ENCODE peak calls at places on chromosomes 1 and 21, in five cellular contexts. H is NCI-H2081, R is NCI-H1105, U is SIG-M5, P is Kasumi-1. T is an unnamed sample.

GRCh38 chr21:42784896-42785451 is 94.4 kb downstream of the WDR4 start:
- DNase-seq in H (no peak), U (no peak), R (no peak), P (no peak), T (no peak)

GRCh38 chr1:196609114-196609737 is 986 bp upstream of the KCNT2 start:
- DNase-seq in P (no peak), R (no peak), U (no peak), H (no peak), T (no peak)

GRCh38 chr1:159924791-159925712 is at the start of gene TAGLN2:
- DNase-seq in U (peak; percentile 57), R (peak; percentile 73), H (peak; percentile 39), P (peak; percentile 88), T (peak; percentile 89)

GRCh38 chr21:45031231-45032191 is 42.9 kb upstream of the ADARB1 start:
- DNase-seq in P (peak; percentile 1), U (no peak), R (no peak), H (no peak), T (no peak)

GRCh38 chr1:91604632-91605031 is 104.0 kb downstream of the CDC7 start:
- DNase-seq in H (no peak), P (no peak), R (no peak), U (no peak), T (no peak)

GRCh38 chr1:71861022-71861421 is 421.3 kb downstream of the NEGR1 start:
- DNase-seq in U (no peak), P (no peak), H (no peak), R (no peak), T (no peak)

GRCh38 chr1:74937176-74937575 is 197.0 kb upstream of the LHX8 start:
- DNase-seq in U (no peak), R (peak; percentile 79), H (peak; percentile 82), P (no peak), T (no peak)

GRCh38 chr1:4636644-4637380 is 17.6 kb upstream of the AJAP1 start:
- DNase-seq in P (no peak), R (no peak), U (no peak), H (no peak), T (no peak)

GRCh38 chr1:8629241-8630091 is 188.0 kb downstream of the RERE start:
- DNase-seq in U (no peak), H (peak; percentile 66), P (peak; percentile 83), R (no peak), T (peak; percentile 38)

GRCh38 chr1:53734650-53735211 is 4.2 kb downstream of the GLIS1 start:
- DNase-seq in U (no peak), R (no peak), P (no peak), H (no peak), T (no peak)

GRCh38 chr1:160519542-160520435 is 3.3 kb downstream of the SLAMF6 start:
- DNase-seq in H (no peak), P (no peak), R (no peak), U (no peak), T (no peak)

GRCh38 chr1:161119017-161119378 is 1.1 kb downstream of the NIT1 start:
- DNase-seq in U (no peak), P (no peak), R (no peak), H (no peak), T (no peak)

GRCh38 chr1:11569551-11569950 is 84.7 kb downstream of the FBXO2 start:
- DNase-seq in U (no peak), P (no peak), R (no peak), H (no peak), T (no peak)

GRCh38 chr21:41368361-41369104 is 6.7 kb downstream of the MX2 start:
- DNase-seq in H (no peak), P (no peak), R (no peak), U (no peak), T (no peak)

GRCh38 chr1:109295712-109296415 is 10.9 kb downstream of the MYBPHL start:
- DNase-seq in P (no peak), R (no peak), U (no peak), H (no peak), T (no peak)

GRCh38 chr1:207918016-207918415 is 7.1 kb upstream of the CD34 start:
- DNase-seq in H (no peak), R (no peak), U (no peak), P (no peak), T (no peak)

GRCh38 chr1:66637146-66637545 is 103.2 kb downstream of the SGIP1 start:
- DNase-seq in H (no peak), R (no peak), U (no peak), P (no peak), T (no peak)

GRCh38 chr1:156497743-156498446 is 2.7 kb downstream of the MEF2D start:
- DNase-seq in H (no peak), P (no peak), R (no peak), U (no peak), T (no peak)

GRCh38 chr1:87867631-87868030 is 539.0 kb downstream of the LMO4 start:
- DNase-seq in P (no peak), U (no peak), R (no peak), H (no peak), T (no peak)

GRCh38 chr1:167994560-167994959 is 57.7 kb upstream of the MPC2 start:
- DNase-seq in U (no peak), R (no peak), H (no peak), P (no peak), T (no peak)

GRCh38 chr1:160158534-160158933 is 7.1 kb downstream of the ATP1A4 start:
- DNase-seq in H (no peak), U (no peak), R (no peak), P (no peak), T (no peak)

GRCh38 chr1:248873993-248874671 is 15.2 kb upstream of the ZNF692 start:
- DNase-seq in H (peak; percentile 90), P (peak; percentile 83), R (peak; percentile 79), U (peak; percentile 74), T (peak; percentile 69)

GRCh38 chr21:43603230-43603626 is 56.1 kb downstream of the HSF2BP start:
- DNase-seq in U (no peak), R (no peak), P (no peak), H (no peak), T (no peak)

T was measured in stimulated activated naive B cell treated with anti-CD40 and anti-IgM and Interleukin-4, amounts not matched to agents 10 μg/mL and 1 μg/mL and 100 μg/mL, for 72 hours.